ENCODE peak calls at places on chromosomes 2 and 18, in five cellular contexts. E, R, M, Z and B are unnamed samples.

GRCh38 chr2:128196026-128196822 is 105.2 kb downstream of the UGGT1 start:
- DNase-seq in E (no peak), M (no peak), Z (no peak), R (no peak), B (no peak)

GRCh38 chr2:238389985-238390682 is 36.6 kb upstream of the ASB1 start:
- DNase-seq in R (no peak), M (no peak), E (peak), Z (no peak), B (no peak)

GRCh38 chr2:106159867-106160785 is 34.0 kb downstream of the UXS1 start:
- DNase-seq in M (no peak), R (no peak), E (no peak), Z (peak), B (no peak)

GRCh38 chr18:45654677-45655076 is 39.4 kb downstream of the SLC14A2 start:
- DNase-seq in R (no peak), Z (no peak), E (no peak), M (no peak), B (no peak)

GRCh38 chr2:189819297-189819704 is 35.1 kb downstream of the PMS1 start:
- DNase-seq in E (no peak), M (no peak), Z (no peak), R (no peak), B (no peak)

GRCh38 chr18:61731169-61731568 is 161.6 kb downstream of the RNF152 start:
- DNase-seq in R (no peak), Z (no peak), M (no peak), E (no peak), B (peak)

GRCh38 chr2:56476509-56477071 is 292.8 kb downstream of the CCDC85A start:
- DNase-seq in Z (no peak), M (no peak), R (no peak), E (peak), B (no peak)

GRCh38 chr18:63186934-63187574 is 132.5 kb downstream of the BCL2 start:
- DNase-seq in M (no peak), E (no peak), Z (no peak), R (no peak), B (no peak)

GRCh38 chr2:209726311-209726710 is 45.3 kb upstream of the UNC80 start:
- DNase-seq in R (no peak), M (no peak), Z (no peak), E (no peak), B (no peak)

GRCh38 chr2:15201009-15201408 is 360.1 kb downstream of the NBAS start:
- DNase-seq in R (no peak), M (no peak), Z (no peak), E (no peak), B (no peak)

GRCh38 chr2:111041398-111042202 is 79.1 kb upstream of the BCL2L11 start:
- DNase-seq in E (no peak), M (no peak), R (no peak), Z (no peak), B (no peak)

GRCh38 chr2:133452561-133452960 is 115.7 kb downstream of the NCKAP5 start:
- DNase-seq in M (no peak), E (no peak), Z (no peak), R (no peak), B (no peak)

GRCh38 chr2:109433486-109433885 is 180.3 kb downstream of the SEPTIN10 start:
- DNase-seq in R (no peak), E (no peak), Z (no peak), M (no peak), B (no peak)

GRCh38 chr2:101710690-101711318 is 13.3 kb downstream of the MAP4K4 start:
- DNase-seq in M (no peak), R (no peak), Z (no peak), E (no peak), B (no peak)

GRCh38 chr2:100281521-100282438 is 40.5 kb downstream of the LONRF2 start:
- DNase-seq in E (no peak), Z (no peak), M (peak), R (no peak), B (peak)

GRCh38 chr2:64260817-64261216 is 116.6 kb upstream of the PELI1 start:
- DNase-seq in Z (peak), E (no peak), R (peak), M (peak), B (peak)

GRCh38 chr2:229296016-229296415 is 24.9 kb upstream of the PID1 start:
- DNase-seq in Z (no peak), E (no peak), R (no peak), M (no peak), B (no peak)

GRCh38 chr2:239563561-239563960 is 162.7 kb upstream of the HDAC4 start:
- DNase-seq in E (no peak), Z (no peak), M (no peak), R (no peak), B (no peak)

GRCh38 chr18:37362158-37362890 is 203.3 kb downstream of the CELF4 start:
- DNase-seq in M (no peak), Z (no peak), E (no peak), R (no peak), B (peak)

GRCh38 chr2:110742412-110742811 is 10.0 kb downstream of the ACOXL start:
- DNase-seq in R (no peak), M (no peak), E (no peak), Z (no peak), B (no peak)

GRCh38 chr2:202815548-202816420 is 55.8 kb downstream of the ICA1L start:
- DNase-seq in E (no peak), R (no peak), M (peak), Z (no peak), B (peak)

GRCh38 chr2:204763974-204764703 is 218.9 kb downstream of the PARD3B start:
- DNase-seq in M (no peak), Z (no peak), E (no peak), R (no peak), B (no peak)

GRCh38 chr2:46058140-46058539 is 239.1 kb upstream of the EPAS1 start:
- DNase-seq in E (no peak), M (peak), R (no peak), Z (no peak), B (no peak)

GRCh38 chr18:49537232-49537876 is 24.5 kb upstream of the LIPG start:
- DNase-seq in Z (no peak), M (no peak), E (no peak), R (no peak), B (no peak)

GRCh38 chr2:198054299-198054698 is 249.9 kb downstream of the PLCL1 start:
- DNase-seq in Z (no peak), R (no peak), E (no peak), M (no peak), B (peak)

GRCh38 chr2:121333834-121334558 is 49.0 kb upstream of the TFCP2L1 start:
- DNase-seq in Z (no peak), R (no peak), E (no peak), M (no peak), B (no peak)

GRCh38 chr2:182220318-182220717 is 206.5 kb downstream of the PDE1A start:
- DNase-seq in M (no peak), E (no peak), Z (no peak), R (no peak), B (no peak)

GRCh38 chr2:198604599-198604998 is 800.2 kb downstream of the PLCL1 start:
- DNase-seq in Z (no peak), M (no peak), R (no peak), E (no peak), B (no peak)

GRCh38 chr2:230441188-230441897 is 25.3 kb downstream of the SP100 start:
- DNase-seq in M (no peak), Z (peak), R (peak), E (no peak), B (no peak)

GRCh38 chr2:41326801-41327200 is 721.0 kb upstream of the PKDCC start:
- DNase-seq in Z (no peak), E (no peak), M (no peak), R (no peak), B (no peak)

GRCh38 chr2:127220102-127220806 is at the start of gene CYP27C1:
- DNase-seq in E (no peak), Z (no peak), M (no peak), R (no peak), B (peak)

GRCh38 chr2:167240671-167241070 is 352.4 kb downstream of the XIRP2 start:
- DNase-seq in Z (no peak), M (no peak), E (no peak), R (no peak), B (no peak)

GRCh38 chr2:85537600-85538506 is 1.1 kb upstream of the MAT2A start:
- DNase-seq in R (no peak), Z (peak), E (peak), M (peak), B (peak)

GRCh38 chr2:45935791-45936622 is 284.5 kb downstream of the PRKCE start:
- DNase-seq in M (peak), E (peak), R (peak), Z (peak), B (peak)

GRCh38 chr2:10493636-10494281 is 45.6 kb upstream of the ODC1 start:
- DNase-seq in E (no peak), M (no peak), Z (peak), R (peak), B (no peak)

GRCh38 chr18:22503803-22504202 is 86.1 kb upstream of the CTAGE1 start:
- DNase-seq in E (no peak), R (no peak), Z (no peak), M (peak), B (no peak)

GRCh38 chr18:710418-711300 is 1.8 kb downstream of the ENOSF1 start:
- DNase-seq in M (no peak), E (no peak), R (no peak), Z (no peak), B (no peak)
- H3K4me3 ChIP-seq in M (no peak), E (no peak), R (peak), Z (peak), B (peak)

GRCh38 chr2:131105156-131105949 is at the start of gene PLEKHB2:
- DNase-seq in M (peak), Z (peak), E (peak), R (peak), B (peak)
- TF ChIP-seq POLR2A in M (peak), Z (peak), E (peak), R (peak), B (peak)

GRCh38 chr2:159904127-159904564 is 106.1 kb upstream of the CD302 start:
- DNase-seq in R (peak), E (peak), M (no peak), Z (peak), B (no peak)

GRCh38 chr2:159902722-159903121 is 104.7 kb upstream of the CD302 start:
- DNase-seq in M (no peak), R (no peak), Z (no peak), E (no peak), B (no peak)

GRCh38 chr2:159904565-159905281 is 106.7 kb upstream of the CD302 start:
- DNase-seq in R (peak), M (no peak), Z (peak), E (peak), B (peak)

GRCh38 chr2:159905901-159906300 is 107.9 kb upstream of the CD302 start:
- DNase-seq in M (no peak), Z (no peak), E (no peak), R (no peak), B (no peak)

DNA sequence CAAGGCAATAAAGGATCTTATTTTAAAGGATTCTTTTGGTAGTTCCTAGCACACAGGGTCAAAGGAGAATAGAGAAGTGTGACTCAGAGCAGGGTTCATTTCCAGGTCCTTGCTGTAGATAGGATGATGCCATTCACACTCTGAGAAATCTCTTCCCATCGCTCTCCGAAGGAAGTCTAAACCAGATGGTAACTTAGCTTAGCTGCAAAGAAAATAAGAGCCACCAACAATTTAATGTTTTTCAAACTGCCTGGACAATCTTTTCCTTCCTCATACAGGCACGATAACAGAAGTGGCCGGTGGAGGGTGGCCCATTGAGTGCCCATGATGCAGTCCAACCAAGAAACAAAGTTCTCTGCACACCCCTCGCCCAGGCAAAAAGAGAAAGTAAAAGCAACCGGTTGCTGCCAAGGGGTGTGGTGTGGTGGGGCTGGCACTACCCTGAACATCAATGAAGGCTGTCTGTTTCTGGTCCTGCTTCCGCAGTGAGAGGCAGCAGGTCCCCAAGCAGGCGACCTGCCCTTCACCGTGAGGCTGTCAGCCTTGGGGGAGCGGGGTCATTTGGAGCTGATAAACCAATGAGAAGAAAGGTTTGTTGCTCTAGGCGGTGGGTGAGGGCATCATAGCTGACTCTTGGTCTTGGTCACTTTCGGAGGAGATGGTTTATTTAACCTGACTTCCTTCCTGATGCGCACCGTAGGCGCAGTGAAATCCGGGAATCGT is 105.6 kb upstream of the CD302 start:
- DNase-seq in Z (peak), E (peak), R (no peak), M (no peak), B (no peak)
- H3K4me3 ChIP-seq in Z (peak), E (peak), R (peak), M (peak), B (peak)

GRCh38 chr2:241678307-241678706 is 8.3 kb downstream of the DTYMK start:
- DNase-seq in Z (no peak), E (no peak), R (no peak), M (no peak), B (no peak)

GRCh38 chr2:241675885-241676284 is 10.7 kb downstream of the DTYMK start:
- DNase-seq in E (no peak), R (no peak), Z (no peak), M (no peak), B (no peak)

GRCh38 chr2:241678784-241679540 is 7.7 kb downstream of the DTYMK start:
- DNase-seq in R (no peak), Z (no peak), E (no peak), M (no peak), B (no peak)

GRCh38 chr2:241677392-241677791 is 9.2 kb downstream of the DTYMK start:
- DNase-seq in Z (no peak), E (no peak), R (no peak), M (no peak), B (no peak)

DNA sequence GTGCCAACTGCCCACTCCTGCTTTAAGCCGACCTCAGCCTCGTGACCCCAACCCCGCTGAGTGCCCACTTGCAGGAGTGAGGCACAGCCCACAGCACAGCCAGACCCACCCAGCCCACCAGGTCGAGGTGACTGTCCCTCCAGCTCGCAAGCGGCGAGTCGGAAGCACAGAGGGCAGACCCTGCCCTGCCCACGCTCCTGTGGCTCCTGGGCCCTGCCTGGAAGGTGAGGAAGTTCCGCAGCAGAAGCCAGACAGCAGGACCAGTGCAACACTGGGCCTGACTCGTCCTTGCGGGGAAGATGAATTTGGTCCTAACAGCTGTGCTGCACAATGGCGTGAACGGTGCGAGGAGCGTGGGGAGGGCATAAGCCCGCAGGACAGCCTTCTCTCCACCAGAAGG is 9.9 kb downstream of the DTYMK start:
- DNase-seq in Z (no peak), E (no peak), R (no peak), M (no peak), B (no peak)
- TF ChIP-seq POLR2A in Z (no peak), E (no peak), R (no peak), M (no peak), B (no peak)

DNA sequence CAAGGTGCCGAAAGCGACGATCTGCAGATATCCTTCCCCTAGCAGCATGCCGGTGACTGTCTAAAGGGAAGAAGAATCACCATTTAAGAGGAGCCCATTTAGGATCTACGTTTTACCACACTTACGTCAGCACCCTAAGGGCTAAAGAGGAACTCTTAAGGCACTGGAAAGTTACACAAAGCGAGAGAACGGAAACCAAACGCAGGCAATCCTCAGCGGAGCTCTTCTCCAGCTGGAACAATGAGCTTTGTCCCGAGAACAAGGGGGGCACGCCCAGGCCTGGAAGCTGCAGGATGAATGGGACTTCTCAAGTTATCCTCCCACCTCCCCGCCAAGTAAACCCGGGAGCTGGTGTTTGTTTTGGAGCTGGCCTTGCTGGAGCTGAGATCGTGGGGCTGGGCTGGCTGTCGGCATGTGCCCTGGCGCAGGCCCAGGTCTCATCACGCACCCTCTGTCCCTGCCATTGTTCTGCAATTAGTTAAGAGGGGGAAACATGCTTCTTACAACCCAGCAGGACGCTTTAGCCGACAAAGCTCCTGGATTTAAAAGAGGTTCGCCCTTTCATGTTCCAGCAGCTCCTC is 36.5 kb downstream of the PXDN start:
- DNase-seq in R (no peak), M (peak), Z (no peak), E (no peak), B (peak)
- H3K4me3 ChIP-seq in R (peak), M (no peak), Z (no peak), E (no peak), B (no peak)

GRCh38 chr2:70979626-70980025 is 1.2 kb downstream of the ANKRD53 start:
- DNase-seq in M (no peak), E (no peak), R (no peak), Z (no peak), B (peak)
- TF ChIP-seq POLR2A in M (no peak), E (no peak), R (no peak), Z (no peak), B (no peak)

DNA sequence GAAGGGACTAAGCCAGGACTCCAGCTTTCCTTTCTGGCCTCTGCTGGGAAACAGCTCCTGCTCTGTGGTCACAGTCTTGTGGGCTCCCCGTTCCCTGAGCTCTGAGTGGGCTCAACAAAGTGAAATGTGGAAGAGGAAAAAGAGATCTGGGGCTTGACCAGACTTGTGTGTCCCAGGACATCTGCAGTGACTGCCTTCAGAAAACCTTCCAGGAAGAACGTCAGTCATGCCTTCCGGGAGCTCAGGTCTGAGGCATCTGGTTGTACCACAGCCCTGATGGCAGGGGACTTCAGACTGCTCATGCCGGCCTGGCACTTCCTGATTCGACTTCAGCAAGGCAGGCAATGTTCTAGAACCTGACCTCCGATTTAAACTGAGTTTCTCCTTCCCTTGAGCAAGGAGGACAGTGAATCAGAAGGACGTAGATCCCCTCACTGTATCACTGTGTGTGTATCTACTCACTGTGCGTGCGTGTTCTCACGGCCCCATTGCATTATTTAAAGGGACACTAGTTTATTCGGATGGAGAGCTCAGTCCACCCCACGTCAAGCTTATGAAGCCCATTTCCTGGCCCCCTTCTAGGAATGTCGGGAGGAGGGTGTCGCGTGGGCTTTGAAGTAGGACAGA is 556 bp upstream of the FBLN7 start:
- DNase-seq in E (no peak), M (no peak), R (no peak), Z (no peak), B (no peak)
- H3K4me3 ChIP-seq in E (peak), M (peak), R (peak), Z (peak), B (peak)

GRCh38 chr2:84515788-84516187 is 510 bp upstream of the DNAH6 start:
- DNase-seq in R (no peak), Z (no peak), M (no peak), E (peak), B (no peak)

GRCh38 chr2:84519332-84519957 is 3.1 kb downstream of the DNAH6 start:
- DNase-seq in R (no peak), M (no peak), Z (no peak), E (no peak), B (no peak)

DNA sequence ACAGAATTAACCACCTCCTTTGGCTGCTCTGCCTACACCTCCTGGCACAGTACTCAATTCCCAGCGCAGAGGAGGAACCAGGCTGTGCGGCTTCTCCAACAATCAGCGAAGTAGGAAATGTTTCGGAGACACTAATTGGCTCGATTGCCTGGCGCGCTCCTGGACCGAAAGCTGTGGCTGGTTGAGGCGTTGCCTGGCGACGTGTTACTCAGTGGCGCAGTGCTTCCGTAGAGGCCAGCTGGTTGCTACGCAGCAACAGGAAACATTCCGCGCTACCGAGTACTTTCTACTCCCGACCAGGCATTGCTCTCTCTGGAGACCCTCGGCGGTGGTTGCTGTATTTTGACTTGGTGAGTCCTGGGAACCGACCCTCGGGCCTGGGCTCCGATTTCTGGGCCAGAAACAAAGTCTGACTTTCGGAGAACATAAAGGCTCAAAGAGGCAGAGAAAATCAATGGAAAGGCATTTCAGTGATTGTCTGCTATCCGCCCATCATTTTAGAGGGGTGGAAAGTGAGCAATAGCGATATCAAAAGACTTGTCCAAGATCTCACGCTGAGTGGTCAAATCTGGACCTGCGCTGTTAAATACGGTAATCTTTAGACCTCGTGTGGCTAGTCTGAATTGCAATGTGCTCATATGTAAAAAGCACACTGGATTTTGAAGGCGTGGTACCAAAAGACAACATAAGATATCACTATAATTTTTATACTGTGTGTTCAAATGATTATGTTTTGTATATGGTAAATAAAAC is at the start of gene DNAH6:
- DNase-seq in M (peak), Z (peak), E (peak), R (peak), B (peak)
- TF ChIP-seq POLR2A in M (no peak), Z (no peak), E (peak), R (no peak), B (no peak)